ENCODE peak calls at places on chromosome 7, in seven cellular contexts. N, V, W, U, C, D and O are unnamed samples.

GRCh38 chr7:138963675-138964074 is 17.5 kb downstream of the KIAA1549 start:
- DNase-seq in N (no peak), V (no peak), W (no peak), U (no peak), C (no peak), D (no peak), O (no peak)

GRCh38 chr7:51040777-51041176 is 258.1 kb upstream of the GRB10 start:
- DNase-seq in N (no peak), V (no peak), W (no peak), U (no peak), C (no peak), D (no peak), O (no peak)

GRCh38 chr7:137956591-137956990 is 45.3 kb downstream of the CREB3L2 start:
- DNase-seq in N (no peak), V (no peak), W (no peak), U (no peak), C (no peak), D (no peak), O (no peak)

GRCh38 chr7:74217455-74218342 is 7.9 kb downstream of the LAT2 start:
- DNase-seq in N (no peak), V (no peak), W (no peak), U (no peak), C (no peak), D (peak; percentile 30), O (no peak)

GRCh38 chr7:108581655-108582491 is 12.2 kb downstream of the DNAJB9 start:
- DNase-seq in N (no peak), V (no peak), W (no peak), U (no peak), C (no peak), D (no peak), O (no peak)

GRCh38 chr7:47460251-47460989 is 121.5 kb downstream of the TNS3 start:
- DNase-seq in N (no peak), V (no peak), W (no peak), U (no peak), C (no peak), D (no peak), O (no peak)

GRCh38 chr7:27134392-27134791 is 3.8 kb upstream of the HOXA4 start:
- DNase-seq in N (no peak), V (no peak), W (no peak), U (no peak), C (no peak), D (no peak), O (no peak)

GRCh38 chr7:157684157-157684595 is 347.4 kb downstream of the DNAJB6 start:
- DNase-seq in N (no peak), V (no peak), W (no peak), U (no peak), C (no peak), D (no peak), O (no peak)

GRCh38 chr7:134089446-134089845 is 37.7 kb upstream of the LRGUK start:
- DNase-seq in N (no peak), V (no peak), W (no peak), U (no peak), C (no peak), D (no peak), O (no peak)

GRCh38 chr7:15801565-15801964 is 115.1 kb upstream of the MEOX2 start:
- DNase-seq in N (no peak), V (no peak), W (no peak), U (no peak), C (no peak), D (no peak), O (no peak)

GRCh38 chr7:95871078-95871848 is 98.9 kb downstream of the DYNC1I1 start:
- DNase-seq in N (peak; percentile 29), V (no peak), W (peak; percentile 59), U (peak; percentile 22), C (no peak), D (peak; percentile 2), O (peak; percentile 7)

GRCh38 chr7:41655470-41655869 is 47.4 kb downstream of the INHBA start:
- DNase-seq in N (no peak), V (no peak), W (no peak), U (no peak), C (no peak), D (no peak), O (no peak)

GRCh38 chr7:54778696-54779285 is 19.8 kb upstream of the SEC61G start:
- DNase-seq in N (no peak), V (no peak), W (no peak), U (no peak), C (no peak), D (no peak), O (no peak)

GRCh38 chr7:18386590-18386989 is 109.0 kb upstream of the HDAC9 start:
- DNase-seq in N (no peak), V (no peak), W (no peak), U (no peak), C (no peak), D (no peak), O (no peak)

GRCh38 chr7:137801003-137801402 is 45.8 kb downstream of the DGKI start:
- DNase-seq in N (no peak), V (no peak), W (no peak), U (no peak), C (no peak), D (no peak), O (no peak)

GRCh38 chr7:118264836-118265235 is 40.3 kb downstream of the ANKRD7 start:
- DNase-seq in N (no peak), V (no peak), W (no peak), U (no peak), C (no peak), D (no peak), O (no peak)

GRCh38 chr7:151809864-151810170 is 67.1 kb downstream of the PRKAG2 start:
- DNase-seq in N (no peak), V (no peak), W (no peak), U (no peak), C (no peak), D (no peak), O (no peak)

GRCh38 chr7:156772725-156773124 is 120.3 kb downstream of the LMBR1 start:
- DNase-seq in N (no peak), V (no peak), W (no peak), U (no peak), C (no peak), D (no peak), O (no peak)

GRCh38 chr7:131683536-131684125 is 127.2 kb upstream of the PODXL start:
- DNase-seq in N (no peak), V (no peak), W (no peak), U (no peak), C (no peak), D (no peak), O (no peak)

GRCh38 chr7:128176696-128177095 is 64.4 kb upstream of the LEP start:
- DNase-seq in N (no peak), V (no peak), W (no peak), U (no peak), C (no peak), D (no peak), O (no peak)

GRCh38 chr7:159098424-159098786 is 46.3 kb downstream of the VIPR2 start:
- DNase-seq in N (no peak), V (no peak), W (no peak), U (no peak), C (no peak), D (no peak), O (no peak)

GRCh38 chr7:34837826-34838225 is 179.8 kb downstream of the NPSR1 start:
- DNase-seq in N (no peak), V (no peak), W (no peak), U (peak; percentile 89), C (no peak), D (no peak), O (no peak)

GRCh38 chr7:142745091-142745635 is 4.1 kb upstream of the PRSS1 start:
- DNase-seq in N (no peak), V (no peak), W (no peak), U (no peak), C (no peak), D (no peak), O (no peak)

GRCh38 chr7:117972606-117973005 is 99.4 kb upstream of the CTTNBP2 start:
- DNase-seq in N (no peak), V (no peak), W (no peak), U (no peak), C (no peak), D (no peak), O (no peak)

GRCh38 chr7:114922652-114923402 is 933 bp downstream of the MDFIC start:
- DNase-seq in N (no peak), V (peak; percentile 48), W (no peak), U (no peak), C (peak; percentile 39), D (peak; percentile 42), O (peak; percentile 19)

GRCh38 chr7:98073047-98073446 is 33.6 kb upstream of the LMTK2 start:
- DNase-seq in N (no peak), V (no peak), W (no peak), U (no peak), C (no peak), D (no peak), O (no peak)

GRCh38 chr7:16509829-16510228 is 16.8 kb upstream of the LRRC72 start:
- DNase-seq in N (no peak), V (no peak), W (no peak), U (no peak), C (no peak), D (no peak), O (no peak)

GRCh38 chr7:70016044-70016770 is 417.9 kb downstream of the AUTS2 start:
- DNase-seq in N (no peak), V (no peak), W (no peak), U (no peak), C (no peak), D (no peak), O (no peak)

GRCh38 chr7:108408294-108409004 is 47.8 kb downstream of the NRCAM start:
- DNase-seq in N (no peak), V (no peak), W (no peak), U (peak; percentile 68), C (no peak), D (no peak), O (no peak)

GRCh38 chr7:135758531-135758932 is 9.9 kb upstream of the FAM180A start:
- DNase-seq in N (no peak), V (no peak), W (no peak), U (no peak), C (no peak), D (no peak), O (no peak)

GRCh38 chr7:101169110-101169837 is 3.9 kb upstream of the VGF start:
- DNase-seq in N (no peak), V (no peak), W (no peak), U (no peak), C (no peak), D (no peak), O (no peak)

GRCh38 chr7:101698964-101699363 is 69.9 kb upstream of the MYL10 start:
- DNase-seq in N (no peak), V (no peak), W (no peak), U (no peak), C (no peak), D (no peak), O (no peak)

GRCh38 chr7:151251926-151252835 is 3.7 kb upstream of the SMARCD3 start:
- DNase-seq in N (no peak), V (no peak), W (peak; percentile 34), U (no peak), C (no peak), D (no peak), O (no peak)

GRCh38 chr7:56078196-56078595 is 14.1 kb downstream of the SUMF2 start:
- DNase-seq in N (no peak), V (no peak), W (no peak), U (no peak), C (no peak), D (no peak), O (no peak)

GRCh38 chr7:149831730-149832219 is 6.4 kb upstream of the ZNF862 start:
- DNase-seq in N (no peak), V (no peak), W (no peak), U (no peak), C (no peak), D (no peak), O (no peak)